ENCODE peak calls at places on chromosomes 1 and 21, in six cellular contexts. F is upper lobe of left lung, J is GM23338, Q is HepG2, X is HCT116, K is Panc1. U is an unnamed sample.

GRCh38 chr1:222790115-222790514 is 24.7 kb upstream of the DISP1 start:
- ATAC-seq in X (no peak), K (no peak), Q (no peak), F (no peak), J (no peak), U (no peak)

GRCh38 chr1:167501513-167502191 is 16.7 kb downstream of the CD247 start:
- ATAC-seq in K (no peak), F (no peak), J (no peak), X (no peak), Q (no peak), U (no peak)

GRCh38 chr1:56028879-56029278 is 550.5 kb downstream of the PLPP3 start:
- ATAC-seq in J (no peak), Q (no peak), F (no peak), X (no peak), K (no peak), U (no peak)

GRCh38 chr21:45535341-45536081 is 6.7 kb downstream of the SLC19A1 start:
- ATAC-seq in F (peak; percentile 10), Q (no peak), J (no peak), X (no peak), K (no peak), U (no peak)

GRCh38 chr1:228391411-228392020 is 15.1 kb downstream of the TRIM11 start:
- ATAC-seq in X (peak; percentile 10), K (no peak), Q (no peak), J (peak; percentile 20), F (no peak), U (peak; percentile 12)

GRCh38 chr1:157213836-157214235 is 75.6 kb upstream of the ETV3 start:
- ATAC-seq in K (no peak), F (no peak), J (no peak), X (no peak), Q (no peak), U (no peak)

GRCh38 chr1:33055210-33055991 is 18.7 kb upstream of the AK2 start:
- ATAC-seq in Q (peak; percentile 87), X (peak; percentile 94), J (peak; percentile 99), K (peak; percentile 97), F (peak; percentile 96), U (peak; percentile 91)

GRCh38 chr1:172450524-172450885 is 6.6 kb upstream of the PIGC start:
- ATAC-seq in X (peak; percentile 4), F (no peak), K (peak; percentile 16), J (peak; percentile 11), Q (peak; percentile 45), U (no peak)

GRCh38 chr1:109687641-109688499 is at the start of gene GSTM1:
- ATAC-seq in Q (no peak), X (no peak), F (no peak), J (no peak), K (no peak), U (peak; percentile 98)

GRCh38 chr1:44569491-44569890 is 104.8 kb downstream of the TMEM53 start:
- ATAC-seq in X (no peak), F (no peak), K (no peak), J (no peak), Q (no peak), U (no peak)

GRCh38 chr1:171138973-171139372 is 46.1 kb upstream of the FMO2 start:
- ATAC-seq in K (no peak), J (no peak), X (no peak), F (peak; percentile 28), Q (no peak), U (no peak)

GRCh38 chr1:182713939-182714338 is 29.6 kb upstream of the RGS8 start:
- ATAC-seq in Q (no peak), J (no peak), X (no peak), K (no peak), F (no peak), U (no peak)

GRCh38 chr1:4346141-4346540 is 308.3 kb upstream of the AJAP1 start:
- ATAC-seq in J (no peak), X (no peak), Q (no peak), F (no peak), K (no peak), U (no peak)

GRCh38 chr1:84757301-84757700 is 67.0 kb upstream of the SSX2IP start:
- ATAC-seq in X (peak; percentile 63), K (no peak), Q (peak; percentile 82), J (peak; percentile 26), F (no peak), U (no peak)

GRCh38 chr1:167795810-167796740 is 74.3 kb downstream of the MPZL1 start:
- ATAC-seq in Q (no peak), J (peak; percentile 11), F (no peak), K (no peak), X (no peak), U (peak; percentile 27)

GRCh38 chr1:27658951-27659496 is 13.0 kb downstream of the IFI6 start:
- ATAC-seq in K (peak; percentile 10), Q (peak; percentile 6), F (peak; percentile 12), X (peak; percentile 23), J (peak; percentile 6), U (peak; percentile 0)

GRCh38 chr1:8733463-8733862 is 84.0 kb downstream of the RERE start:
- ATAC-seq in J (peak; percentile 33), Q (no peak), X (peak; percentile 27), K (no peak), F (no peak), U (no peak)

GRCh38 chr1:36453051-36453450 is 2.8 kb upstream of the OSCP1 start:
- ATAC-seq in Q (no peak), F (no peak), J (no peak), K (no peak), X (no peak), U (no peak)

GRCh38 chr1:172637522-172637921 is 21.4 kb upstream of the FASLG start:
- ATAC-seq in J (no peak), F (no peak), Q (no peak), X (no peak), K (no peak), U (no peak)

GRCh38 chr1:15764269-15764764 is 5.7 kb downstream of the FBLIM1 start:
- ATAC-seq in Q (no peak), J (no peak), F (no peak), X (peak; percentile 57), K (peak; percentile 36), U (no peak)

GRCh38 chr1:150021191-150021688 is 10.7 kb upstream of the OTUD7B start:
- ATAC-seq in Q (peak; percentile 98), K (no peak), J (no peak), X (peak; percentile 31), F (no peak), U (no peak)

GRCh38 chr1:169779970-169780369 is 14.7 kb downstream of the METTL18 start:
- ATAC-seq in F (no peak), J (no peak), K (no peak), Q (no peak), X (no peak), U (no peak)

GRCh38 chr1:246788895-246789338 is 64.7 kb downstream of the SCCPDH start:
- ATAC-seq in K (no peak), X (no peak), J (peak; percentile 67), F (peak; percentile 32), Q (peak; percentile 54), U (peak; percentile 34)

GRCh38 chr1:60227581-60228252 is 154.1 kb upstream of the C1orf87 start:
- ATAC-seq in X (no peak), Q (no peak), K (no peak), J (no peak), F (no peak), U (no peak)

GRCh38 chr1:211541715-211542477 is 37.1 kb downstream of the SLC30A1 start:
- ATAC-seq in K (no peak), Q (peak; percentile 26), X (peak; percentile 41), F (no peak), J (no peak), U (no peak)

GRCh38 chr1:247121382-247121781 is 17.2 kb upstream of the ZNF669 start:
- ATAC-seq in X (no peak), Q (no peak), J (no peak), F (no peak), K (no peak), U (no peak)

GRCh38 chr1:77467741-77468140 is 185.9 kb downstream of the AK5 start:
- ATAC-seq in Q (no peak), J (no peak), F (no peak), K (no peak), X (no peak), U (no peak)

GRCh38 chr1:106876384-106876783 is 180.1 kb upstream of the PRMT6 start:
- ATAC-seq in K (no peak), F (no peak), X (no peak), J (peak; percentile 62), Q (no peak), U (no peak)

GRCh38 chr1:32246888-32247273 is at the start of gene FAM167B:
- ATAC-seq in K (no peak), J (no peak), X (no peak), F (peak; percentile 30), Q (no peak), U (peak; percentile 65)

GRCh38 chr21:43209575-43210453 is 41.0 kb downstream of the CRYAA start:
- ATAC-seq in Q (peak; percentile 77), X (no peak), K (peak; percentile 85), J (no peak), F (peak; percentile 66), U (no peak)

GRCh38 chr1:45969866-45970265 is 162.6 kb downstream of the PIK3R3 start:
- ATAC-seq in X (no peak), F (no peak), Q (no peak), K (no peak), J (no peak), U (peak; percentile 78)
- TF ChIP-seq POLR2AphosphoS5 in X (no peak), F (no peak), Q (no peak), K (no peak), J (no peak), U (peak; percentile 35)

DNA sequence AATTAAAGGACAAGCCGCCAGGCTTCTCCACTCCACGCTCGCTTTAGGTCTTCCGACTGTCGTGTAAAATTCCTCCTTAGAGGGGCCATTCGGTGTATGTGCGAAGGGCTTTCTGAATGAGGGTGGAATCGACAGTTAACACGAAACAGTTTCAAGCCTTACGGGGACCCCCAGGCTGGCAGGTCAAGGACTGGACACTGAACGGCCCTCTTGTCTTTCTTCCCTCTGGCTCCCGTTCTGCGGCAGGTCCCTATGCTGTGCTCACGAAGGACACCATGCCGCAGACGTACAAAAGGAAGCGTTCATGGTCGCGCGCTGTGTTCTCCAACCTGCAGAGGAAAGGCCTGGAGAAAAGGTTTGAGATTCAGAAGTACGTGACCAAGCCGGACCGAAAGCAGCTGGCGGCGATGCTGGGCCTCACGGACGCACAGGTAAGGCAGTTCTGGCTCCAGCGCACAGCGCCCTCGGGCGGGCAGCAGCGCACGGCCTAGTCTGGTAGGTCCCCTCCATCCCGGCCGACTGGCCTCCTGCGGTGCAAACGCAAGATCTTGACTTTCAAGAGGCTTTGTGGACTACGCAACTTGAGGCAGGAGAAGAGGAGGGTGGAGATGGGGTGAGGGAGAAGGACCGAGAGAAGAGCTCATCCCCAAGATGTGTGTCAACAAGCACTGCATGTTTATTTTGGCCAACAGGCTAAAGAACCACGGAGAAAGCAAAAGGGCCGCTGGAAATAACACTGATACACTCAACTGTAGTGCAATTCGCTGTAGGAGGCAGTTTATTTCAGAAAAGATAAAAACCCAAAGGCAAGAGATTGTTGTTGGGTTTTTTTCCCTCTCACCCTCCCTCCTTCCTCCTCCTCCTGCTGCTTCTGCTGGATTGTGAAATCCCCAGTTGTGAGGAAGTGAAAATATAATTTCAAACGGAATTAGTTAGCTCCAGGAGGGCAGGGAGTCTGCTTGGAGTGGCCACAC is 3.0 kb downstream of the HLX start:
- ATAC-seq in K (no peak), X (no peak), J (peak; percentile 40), Q (no peak), F (no peak), U (no peak)
- H3K4me3 ChIP-seq in K (no peak overlapping the region), X (no peak overlapping the region), J (peak overlapping the region; percentile 38), Q (no peak overlapping the region), F (peak overlapping the region; percentile 63), U (no peak overlapping the region)

GRCh38 chr1:186626533-186626932 is 53.7 kb downstream of the PTGS2 start:
- ATAC-seq in K (no peak), Q (no peak), X (no peak), F (no peak), J (no peak), U (no peak)
- TF ChIP-seq CTCF in K (no peak), Q (no peak), X (no peak), F (no peak), J (no peak), U (no peak)

GRCh38 chr1:113390871-113391642 is 742 bp downstream of the MAGI3 start:
- ATAC-seq in X (peak; percentile 23), Q (peak; percentile 3), F (peak; percentile 1), K (peak; percentile 31), J (peak; percentile 10), U (no peak)
- TF ChIP-seq POLR2AphosphoS5 in X (peak; percentile 17), Q (no peak), F (no peak), K (no peak), J (no peak), U (no peak)